ENCODE peak calls at places on chromosomes 3 and 15, in four cellular contexts. Z is stimulated activated CD8-positive, alpha-beta memory T cell treated with anti-CD3 and anti-CD28 coated beads, Interleukin-2, amount 100 ng/mL, for 1 hour; F is MCF 10A; M is fibroblast of pulmonary artery. Y is an unnamed sample.

GRCh38 chr3:56976666-56977560 is 83.6 kb upstream of the SPATA12 start:
- DNase-seq in Z (no peak), F (peak), M (peak), Y (no peak)

GRCh38 chr3:143121240-143122088 is 1.9 kb downstream of the CHST2 start:
- DNase-seq in Z (peak), F (peak), M (peak), Y (no peak)

GRCh38 chr3:107438671-107439070 is 61.4 kb downstream of the CCDC54 start:
- DNase-seq in Z (no peak), F (no peak), M (no peak), Y (no peak)

GRCh38 chr3:77795013-77795412 is 755.1 kb downstream of the ROBO2 start:
- DNase-seq in Z (no peak), F (no peak), M (no peak), Y (no peak)

GRCh38 chr3:143167956-143168355 is 48.4 kb downstream of the CHST2 start:
- DNase-seq in Z (no peak), F (peak), M (peak), Y (no peak)

GRCh38 chr15:46543626-46544025 is 908.8 kb downstream of the SQOR start:
- DNase-seq in Z (no peak), F (no peak), M (no peak), Y (no peak)

GRCh38 chr15:56038015-56038414 is 44.6 kb upstream of the NEDD4 start:
- DNase-seq in Z (no peak), F (peak), M (peak), Y (no peak)

GRCh38 chr15:80932989-80933388 is 56.6 kb downstream of the MESD start:
- DNase-seq in Z (no peak), F (no peak), M (peak), Y (no peak)

GRCh38 chr15:66760968-66761722 is 59.1 kb downstream of the SMAD6 start:
- DNase-seq in Z (no peak), F (no peak), M (peak), Y (no peak)

GRCh38 chr3:139759470-139759869 is 81.7 kb upstream of the NMNAT3 start:
- DNase-seq in Z (no peak), F (no peak), M (no peak), Y (no peak)

GRCh38 chr3:49903451-49904424 is at the start of gene MST1R:
- DNase-seq in Z (peak), F (peak), M (peak), Y (peak)

GRCh38 chr3:12149029-12149428 is 9.7 kb downstream of the TIMP4 start:
- DNase-seq in Z (no peak), F (peak), M (peak), Y (no peak)

GRCh38 chr3:45785626-45786150 is 10.6 kb downstream of the SLC6A20 start:
- DNase-seq in Z (no peak), F (no peak), M (no peak), Y (no peak)

GRCh38 chr3:178291971-178292370 is 244.3 kb upstream of the KCNMB2 start:
- DNase-seq in Z (no peak), F (no peak), M (no peak), Y (no peak)

GRCh38 chr3:127612966-127613365 is 14.8 kb downstream of the MCM2 start:
- DNase-seq in Z (no peak), F (no peak), M (peak), Y (no peak)

GRCh38 chr3:144879701-144880100 is 908.1 kb downstream of the DIPK2A start:
- DNase-seq in Z (no peak), F (no peak), M (no peak), Y (no peak)

GRCh38 chr3:197555281-197556261 is at the start of gene BDH1:
- DNase-seq in Z (peak), F (peak), M (no peak), Y (peak)

GRCh38 chr3:165817160-165817709 is 20.0 kb downstream of the BCHE start:
- DNase-seq in Z (no peak), F (no peak), M (peak), Y (no peak)

GRCh38 chr15:83422090-83422489 is 25.1 kb upstream of the SH3GL3 start:
- DNase-seq in Z (no peak), F (no peak), M (no peak), Y (no peak)

GRCh38 chr3:100254168-100254777 is 6.5 kb upstream of the TBC1D23 start:
- DNase-seq in Z (no peak), F (peak), M (peak), Y (peak)